ENCODE peak calls at places on chromosomes 4 and X, in ten cellular contexts. O, M, F, P, L, J, C, Y, K and B are unnamed samples.

GRCh38 chrX:153984351-153985178 is 12.0 kb downstream of the TMEM187 start:
- DNase-seq in L (no peak), Y (no peak), F (no peak), K (no peak), O (no peak), C (peak), J (no peak), M (no peak), P (no peak), B (no peak)

GRCh38 chr4:147596976-147597375 is 20.2 kb upstream of the TMEM184C start:
- DNase-seq in J (no peak), M (peak), C (no peak), L (no peak), P (peak), Y (no peak), K (no peak), F (peak), O (no peak), B (no peak)

GRCh38 chr4:5079581-5079980 is 28.3 kb downstream of the STK32B start:
- DNase-seq in O (no peak), C (no peak), P (peak), F (peak), M (peak), J (no peak), L (no peak), K (no peak), Y (no peak), B (no peak)

GRCh38 chr4:183180096-183180495 is 81.0 kb downstream of the WWC2 start:
- DNase-seq in F (no peak), M (no peak), O (no peak), Y (no peak), J (no peak), C (no peak), P (no peak), K (no peak), L (no peak), B (no peak)

GRCh38 chr4:47876310-47876709 is 38.1 kb downstream of the NFXL1 start:
- DNase-seq in M (no peak), Y (no peak), F (no peak), C (no peak), O (no peak), L (no peak), K (no peak), P (no peak), J (no peak), B (no peak)

GRCh38 chr4:111689214-111689613 is 456.0 kb upstream of the FAM241A start:
- DNase-seq in L (no peak), M (no peak), O (no peak), P (peak), K (peak), F (peak), J (no peak), C (no peak), Y (no peak), B (peak)

GRCh38 chr4:3710451-3711182 is 55.6 kb upstream of the ADRA2C start:
- DNase-seq in M (no peak), F (no peak), O (no peak), C (no peak), P (no peak), J (no peak), L (peak), Y (peak), K (no peak), B (no peak)

GRCh38 chr4:16721618-16722291 is 176.7 kb downstream of the LDB2 start:
- DNase-seq in Y (no peak), P (peak), L (no peak), F (peak), C (no peak), J (no peak), O (no peak), M (peak), K (peak), B (no peak)

GRCh38 chr4:166673911-166674310 is 560.4 kb downstream of the SPOCK3 start:
- DNase-seq in F (no peak), M (no peak), C (no peak), Y (no peak), P (no peak), L (no peak), O (no peak), K (no peak), J (no peak), B (no peak)

GRCh38 chr4:13097971-13098370 is 386.2 kb downstream of the RAB28 start:
- DNase-seq in C (no peak), P (no peak), K (no peak), F (no peak), O (no peak), M (no peak), L (no peak), J (no peak), Y (no peak), B (no peak)

GRCh38 chr4:186068581-186069402 is at the start of gene TLR3:
- DNase-seq in J (no peak), K (peak), P (peak), L (no peak), C (no peak), M (peak), F (peak), O (no peak), Y (no peak), B (no peak)

GRCh38 chr4:156710571-156711195 is 260.9 kb downstream of the PDGFC start:
- DNase-seq in L (no peak), K (no peak), O (no peak), M (no peak), C (no peak), J (no peak), Y (no peak), P (peak), F (peak), B (no peak)

GRCh38 chrX:373641-374471 is 12.9 kb downstream of the PPP2R3B start:
- DNase-seq in P (peak), Y (no peak), F (peak), J (no peak), C (peak), O (peak), K (no peak), L (no peak), M (no peak), B (no peak)

GRCh38 chr4:147182041-147182440 is 236.4 kb upstream of the TTC29 start:
- DNase-seq in Y (no peak), L (no peak), M (no peak), J (no peak), C (no peak), O (no peak), P (no peak), F (no peak), K (no peak), B (no peak)

GRCh38 chr4:179585761-179586160 is 2143.5 kb upstream of the AGA start:
- DNase-seq in C (no peak), M (no peak), P (no peak), K (no peak), O (no peak), L (no peak), J (no peak), F (no peak), Y (no peak), B (no peak)

GRCh38 chrX:135528756-135529155 is 8.3 kb downstream of the INTS6L start:
- DNase-seq in J (no peak), O (no peak), F (no peak), K (no peak), L (no peak), C (no peak), P (no peak), M (no peak), Y (no peak), B (no peak)

GRCh38 chrX:41720125-41720780 is 3.7 kb upstream of the GPR82 start:
- DNase-seq in L (no peak), C (peak), O (peak), K (no peak), P (peak), F (no peak), J (peak), M (peak), Y (no peak), B (no peak)

GRCh38 chrX:143781103-143781502 is 60.6 kb upstream of the SPANXN2 start:
- DNase-seq in C (no peak), Y (no peak), K (peak), J (no peak), M (no peak), L (no peak), P (no peak), F (peak), O (no peak), B (no peak)

GRCh38 chr4:133839326-133839725 is 362.3 kb downstream of the PABPC4L start:
- DNase-seq in C (no peak), O (no peak), M (no peak), L (no peak), Y (no peak), F (no peak), K (no peak), P (peak), J (no peak), B (no peak)

GRCh38 chrX:71117358-71117757 is 1.0 kb upstream of the MED12 start:
- DNase-seq in C (no peak), P (no peak), L (no peak), K (no peak), M (no peak), F (no peak), Y (no peak), O (no peak), J (no peak), B (no peak)

GRCh38 chrX:51834076-51834475 is 59.3 kb upstream of the MAGED1 start:
- DNase-seq in M (no peak), P (no peak), K (no peak), O (no peak), C (no peak), J (no peak), Y (no peak), L (no peak), F (no peak), B (no peak)

GRCh38 chr4:25113915-25114904 is 46.0 kb downstream of the SEPSECS start:
- DNase-seq in O (no peak), C (no peak), Y (no peak), J (no peak), P (peak), M (peak), K (peak), F (peak), L (no peak), B (peak)

GRCh38 chrX:40176256-40176978 is 78.7 kb upstream of the BCOR start:
- DNase-seq in F (peak), P (no peak), J (peak), K (no peak), C (peak), L (peak), Y (peak), M (no peak), O (peak), B (no peak)

GRCh38 chr4:68288046-68288740 is 42.7 kb upstream of the TMPRSS11B start:
- DNase-seq in Y (no peak), L (no peak), K (no peak), J (no peak), C (no peak), M (no peak), P (no peak), F (no peak), O (no peak), B (no peak)

GRCh38 chr4:47109379-47109778 is 78.0 kb downstream of the GABRB1 start:
- DNase-seq in M (no peak), K (no peak), Y (no peak), L (no peak), C (no peak), O (no peak), J (no peak), P (no peak), F (no peak), B (no peak)

GRCh38 chrX:49992809-49993208 is 70.4 kb downstream of the CLCN5 start:
- DNase-seq in J (no peak), L (no peak), M (no peak), F (no peak), P (no peak), K (no peak), Y (no peak), C (no peak), O (no peak), B (no peak)

GRCh38 chr4:127261476-127261875 is 371.3 kb upstream of the INTU start:
- DNase-seq in F (no peak), J (no peak), Y (no peak), P (no peak), C (no peak), K (no peak), O (no peak), L (no peak), M (no peak), B (no peak)

GRCh38 chr4:130249002-130249401 is 1153.0 kb downstream of the C4orf33 start:
- DNase-seq in Y (no peak), K (no peak), J (no peak), C (no peak), M (no peak), O (no peak), L (no peak), P (no peak), F (no peak), B (no peak)

GRCh38 chr4:137266511-137266910 is 265.8 kb downstream of the PCDH18 start:
- DNase-seq in M (no peak), K (no peak), L (no peak), F (no peak), Y (no peak), P (no peak), C (no peak), O (no peak), J (no peak), B (no peak)

GRCh38 chr4:158018090-158018808 is 154.6 kb downstream of the GASK1B start:
- DNase-seq in F (no peak), Y (no peak), K (no peak), M (no peak), P (no peak), O (no peak), C (no peak), J (no peak), L (no peak), B (no peak)

GRCh38 chr4:183299464-183299863 is 20.6 kb downstream of the CLDN22 start:
- DNase-seq in K (no peak), F (no peak), O (no peak), M (no peak), Y (no peak), P (no peak), L (no peak), J (no peak), C (no peak), B (no peak)

GRCh38 chr4:17447675-17448298 is 64.1 kb downstream of the QDPR start:
- DNase-seq in O (peak), K (peak), Y (no peak), P (peak), C (peak), M (peak), J (peak), L (no peak), F (peak), B (no peak)

GRCh38 chr4:5084911-5085475 is 33.7 kb downstream of the STK32B start:
- DNase-seq in O (no peak), M (peak), L (no peak), K (no peak), C (no peak), Y (no peak), F (no peak), J (no peak), P (peak), B (no peak)

GRCh38 chr4:123871351-123871750 is 474.8 kb downstream of the SPRY1 start:
- DNase-seq in K (no peak), F (no peak), L (no peak), J (no peak), M (no peak), C (no peak), Y (no peak), P (no peak), O (no peak), B (no peak)

GRCh38 chr4:38688676-38689355 is 24.8 kb downstream of the KLF3 start:
- DNase-seq in J (no peak), C (no peak), O (no peak), K (no peak), Y (no peak), L (peak), P (no peak), F (no peak), M (peak), B (no peak)

GRCh38 chr4:11598591-11598990 is 169.9 kb upstream of the HS3ST1 start:
- DNase-seq in L (no peak), K (no peak), J (no peak), F (no peak), C (no peak), O (no peak), P (no peak), M (no peak), Y (no peak), B (no peak)